ENCODE peak calls at places on chromosomes 6 and 20, in eight cellular contexts. P, T, A, X, E, N, U and Q are unnamed samples.

GRCh38 chr6:158595223-158595622 is 35.3 kb downstream of the TMEM181 start:
- DNase-seq in P (no peak), T (peak), A (no peak), X (no peak), E (no peak), N (no peak), U (no peak), Q (peak)

GRCh38 chr6:138593100-138593877 is 94.0 kb upstream of the NHSL1 start:
- DNase-seq in P (no peak), T (peak), A (peak), X (peak), E (peak), N (peak), U (peak), Q (peak)

GRCh38 chr20:20303320-20303719 is 64.6 kb upstream of the INSM1 start:
- DNase-seq in P (no peak), T (no peak), A (no peak), X (no peak), E (no peak), N (no peak), U (no peak), Q (no peak)

GRCh38 chr6:34462561-34462971 is 3.3 kb upstream of the PACSIN1 start:
- DNase-seq in P (peak), T (peak), A (no peak), X (peak), E (peak), N (peak), U (peak), Q (peak)

GRCh38 chr6:34695729-34696188 is 808 bp downstream of the ILRUN start:
- DNase-seq in P (no peak), T (no peak), A (no peak), X (no peak), E (no peak), N (no peak), U (no peak), Q (no peak)

GRCh38 chr20:6575912-6576391 is 191.5 kb upstream of the BMP2 start:
- DNase-seq in P (no peak), T (peak), A (no peak), X (no peak), E (no peak), N (no peak), U (peak), Q (peak)

GRCh38 chr6:108497883-108498282 is 62.8 kb upstream of the FOXO3 start:
- DNase-seq in P (peak), T (peak), A (peak), X (peak), E (no peak), N (no peak), U (peak), Q (peak)

GRCh38 chr20:588476-588875 is 21.6 kb downstream of the TCF15 start:
- DNase-seq in P (no peak), T (no peak), A (no peak), X (no peak), E (no peak), N (peak), U (no peak), Q (no peak)

GRCh38 chr6:136647363-136647763 is 97.1 kb upstream of the MAP7 start:
- DNase-seq in P (no peak), T (peak), A (peak), X (no peak), E (peak), N (no peak), U (peak), Q (peak)

GRCh38 chr6:147173140-147173539 is 31.1 kb upstream of the STXBP5 start:
- DNase-seq in P (no peak), T (no peak), A (no peak), X (no peak), E (no peak), N (no peak), U (no peak), Q (no peak)

GRCh38 chr20:25058797-25059486 is 1.0 kb upstream of the ACSS1 start:
- DNase-seq in P (no peak), T (peak), A (no peak), X (peak), E (peak), N (no peak), U (peak), Q (no peak)

GRCh38 chr20:47773381-47773786 is 11.9 kb downstream of the SULF2 start:
- DNase-seq in P (no peak), T (peak), A (no peak), X (peak), E (peak), N (no peak), U (no peak), Q (peak)

GRCh38 chr20:59518881-59519706 is 85.2 kb upstream of the PHACTR3 start:
- DNase-seq in P (peak), T (peak), A (peak), X (peak), E (peak), N (no peak), U (peak), Q (peak)

GRCh38 chr6:27812078-27812804 is 100.0 kb downstream of the OR2B2 start:
- DNase-seq in P (no peak), T (no peak), A (no peak), X (no peak), E (no peak), N (no peak), U (no peak), Q (no peak)

GRCh38 chr6:83603560-83603959 is 91.2 kb downstream of the PRSS35 start:
- DNase-seq in P (no peak), T (no peak), A (no peak), X (no peak), E (no peak), N (no peak), U (no peak), Q (no peak)

GRCh38 chr6:125611573-125612399 is 137.6 kb upstream of the HEY2 start:
- DNase-seq in P (no peak), T (peak), A (no peak), X (no peak), E (peak), N (no peak), U (peak), Q (peak)

GRCh38 chr20:35226775-35227681 is 538 bp downstream of the MMP24 start:
- DNase-seq in P (peak), T (peak), A (no peak), X (peak), E (peak), N (peak), U (peak), Q (peak)

GRCh38 chr6:167475947-167476346 is 151.1 kb downstream of the TTLL2 start:
- DNase-seq in P (no peak), T (no peak), A (no peak), X (no peak), E (no peak), N (no peak), U (no peak), Q (no peak)

GRCh38 chr20:19628570-19629134 is 129.4 kb upstream of the RIN2 start:
- DNase-seq in P (peak), T (peak), A (peak), X (peak), E (peak), N (peak), U (peak), Q (peak)

GRCh38 chr6:125101656-125102055 is 51.9 kb upstream of the TPD52L1 start:
- DNase-seq in P (no peak), T (peak), A (no peak), X (no peak), E (no peak), N (no peak), U (no peak), Q (no peak)

GRCh38 chr6:88952065-88952704 is 11.2 kb downstream of the RNGTT start:
- DNase-seq in P (peak), T (peak), A (peak), X (no peak), E (no peak), N (no peak), U (peak), Q (peak)

GRCh38 chr6:45556828-45557227 is 179.1 kb upstream of the SUPT3H start:
- DNase-seq in P (no peak), T (no peak), A (no peak), X (no peak), E (no peak), N (no peak), U (no peak), Q (no peak)

GRCh38 chr6:117547688-117548621 is 54.4 kb downstream of the GOPC start:
- DNase-seq in P (no peak), T (peak), A (peak), X (peak), E (peak), N (peak), U (peak), Q (no peak)

GRCh38 chr6:28209753-28210535 is 15.1 kb upstream of the ZSCAN9 start:
- DNase-seq in P (no peak), T (no peak), A (no peak), X (no peak), E (no peak), N (no peak), U (no peak), Q (no peak)

GRCh38 chr6:56683882-56684281 is 41.2 kb upstream of the DST start:
- DNase-seq in P (no peak), T (peak), A (no peak), X (peak), E (peak), N (no peak), U (peak), Q (peak)

GRCh38 chr6:148445620-148446019 is 103.0 kb downstream of the SASH1 start:
- DNase-seq in P (no peak), T (peak), A (no peak), X (no peak), E (no peak), N (no peak), U (peak), Q (peak)

GRCh38 chr20:54014301-54014914 is 56.0 kb downstream of the BCAS1 start:
- DNase-seq in P (no peak), T (no peak), A (no peak), X (no peak), E (no peak), N (no peak), U (no peak), Q (no peak)

GRCh38 chr20:40880063-40880715 is 148.4 kb upstream of the TOP1 start:
- DNase-seq in P (no peak), T (no peak), A (no peak), X (no peak), E (no peak), N (no peak), U (no peak), Q (no peak)

GRCh38 chr20:53040678-53041674 is 68.8 kb downstream of the TSHZ2 start:
- DNase-seq in P (no peak), T (no peak), A (no peak), X (no peak), E (peak), N (no peak), U (peak), Q (peak)

GRCh38 chr20:805713-806112 is 27.8 kb upstream of the FAM110A start:
- DNase-seq in P (no peak), T (no peak), A (no peak), X (no peak), E (no peak), N (no peak), U (no peak), Q (peak)

GRCh38 chr6:3929281-3929798 is 80.2 kb downstream of the FAM50B start:
- DNase-seq in P (no peak), T (peak), A (no peak), X (no peak), E (no peak), N (no peak), U (peak), Q (peak)

GRCh38 chr6:52392944-52393343 is 27.2 kb upstream of the EFHC1 start:
- DNase-seq in P (no peak), T (peak), A (no peak), X (no peak), E (no peak), N (no peak), U (peak), Q (peak)

DNA sequence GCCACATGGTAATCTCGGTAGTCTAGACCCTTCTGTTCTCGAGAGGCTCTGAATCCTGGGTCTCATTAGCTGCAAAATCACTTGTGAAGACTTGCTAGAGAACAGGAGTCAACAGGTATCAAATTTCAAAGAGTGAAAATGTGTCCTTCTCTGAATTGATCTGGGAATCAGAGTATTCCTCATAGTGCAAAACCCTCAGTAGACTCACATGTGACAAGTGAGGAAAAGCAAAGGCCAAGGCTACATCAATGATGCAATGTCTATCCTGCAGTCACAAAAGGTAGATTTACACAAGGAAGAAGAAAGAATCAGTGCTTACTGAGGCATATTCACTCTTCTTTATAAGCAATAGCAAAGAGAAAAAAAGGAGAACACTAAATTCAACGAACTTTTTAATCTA is 1220.0 kb upstream of the GJE1 start:
- DNase-seq in P (no peak), T (no peak), A (no peak), X (no peak), E (no peak), N (no peak), U (no peak), Q (no peak)
- TF ChIP-seq CTCF in P (no peak), T (no peak), A (no peak), X (no peak), E (no peak), N (no peak), U (no peak), Q (no peak)

GRCh38 chr6:161359617-161359945 is 85.7 kb upstream of the AGPAT4 start:
- DNase-seq in P (no peak), T (no peak), A (no peak), X (no peak), E (no peak), N (no peak), U (peak), Q (peak)
- H3K4me3 ChIP-seq in P (no peak), T (no peak), A (no peak), X (no peak), E (no peak), N (no peak), U (no peak), Q (no peak)

GRCh38 chr6:157270916-157271315 is 52.4 kb downstream of the TMEM242 start:
- DNase-seq in P (no peak), T (no peak), A (no peak), X (no peak), E (no peak), N (no peak), U (no peak), Q (no peak)
- TF ChIP-seq CTCF in P (no peak), T (no peak), A (no peak), X (no peak), E (no peak), N (no peak), U (no peak), Q (no peak)

GRCh38 chr6:16105056-16105455 is 23.8 kb upstream of the MYLIP start:
- DNase-seq in P (no peak), T (no peak), A (no peak), X (no peak), E (no peak), N (no peak), U (no peak), Q (no peak)

GRCh38 chr6:16104624-16105023 is 24.3 kb upstream of the MYLIP start:
- DNase-seq in P (peak), T (no peak), A (no peak), X (no peak), E (no peak), N (no peak), U (no peak), Q (no peak)

GRCh38 chr6:16103708-16104107 is 25.2 kb upstream of the MYLIP start:
- DNase-seq in P (no peak), T (no peak), A (peak), X (no peak), E (no peak), N (no peak), U (no peak), Q (no peak)

GRCh38 chr6:16106991-16107787 is 21.7 kb upstream of the MYLIP start:
- DNase-seq in P (no peak), T (no peak), A (no peak), X (no peak), E (no peak), N (no peak), U (no peak), Q (no peak)

DNA sequence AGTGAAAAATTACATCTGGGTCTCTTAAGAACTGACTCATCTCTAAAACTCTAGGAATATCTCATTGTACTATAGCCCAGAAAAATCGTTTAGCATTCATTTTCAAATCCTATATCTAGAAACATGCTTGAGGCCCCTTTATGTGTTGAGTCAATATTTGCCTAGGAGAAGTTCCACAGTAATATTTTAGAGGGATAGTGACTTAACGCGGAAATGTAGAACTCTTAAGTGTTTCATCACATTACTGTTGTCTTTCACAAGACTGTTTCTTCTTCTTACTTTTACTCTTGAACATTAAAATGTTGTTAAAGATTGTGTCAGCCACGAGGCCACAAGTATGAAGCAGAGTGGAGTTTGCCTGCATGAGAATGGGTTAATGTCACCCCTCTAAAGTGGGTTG is 23.0 kb upstream of the MYLIP start:
- DNase-seq in P (no peak), T (peak), A (no peak), X (no peak), E (no peak), N (no peak), U (peak), Q (peak)
- H3K4me3 ChIP-seq in P (no peak), T (no peak), A (no peak), X (no peak), E (no peak), N (no peak), U (no peak), Q (no peak)

GRCh38 chr6:30447237-30447636 is 42.1 kb upstream of the HLA-E start:
- DNase-seq in P (peak), T (no peak), A (no peak), X (no peak), E (no peak), N (no peak), U (peak), Q (no peak)
- TF ChIP-seq CTCF in P (peak), T (peak), A (peak), X (no peak), E (no peak), N (no peak), U (peak), Q (peak)